ENCODE peak calls at places on chromosomes 13 and 19, in five cellular contexts. E, Z, F, W and C are unnamed samples.

GRCh38 chr13:96816874-96817273 is 177.4 kb downstream of the OXGR1 start:
- DNase-seq in E (no peak), Z (no peak), F (peak; percentile 66), W (peak; percentile 26), C (no peak)

GRCh38 chr19:57111329-57111644 is 8.5 kb upstream of the USP29 start:
- DNase-seq in E (no peak), Z (no peak), F (no peak), W (no peak), C (no peak)

GRCh38 chr19:46610851-46611770 is 10.0 kb downstream of the CALM3 start:
- DNase-seq in E (peak; percentile 25), Z (no peak), F (no peak), W (peak; percentile 42), C (no peak)

GRCh38 chr13:112152846-112153245 is 85.9 kb downstream of the SOX1 start:
- DNase-seq in E (no peak), Z (no peak), F (no peak), W (no peak), C (no peak)

GRCh38 chr13:73167046-73167820 is 108.4 kb downstream of the KLF5 start:
- DNase-seq in E (no peak), Z (no peak), F (no peak), W (no peak), C (no peak)

GRCh38 chr19:54201980-54202379 is 1.3 kb downstream of the RPS9 start:
- DNase-seq in E (no peak), Z (no peak), F (no peak), W (no peak), C (peak; percentile 33)

GRCh38 chr13:114073881-114074551 is 58.4 kb downstream of the RASA3 start:
- DNase-seq in E (no peak), Z (no peak), F (no peak), W (no peak), C (no peak)

GRCh38 chr13:28532226-28533048 is 37.5 kb upstream of the FLT1 start:
- DNase-seq in E (no peak), Z (no peak), F (peak; percentile 72), W (peak; percentile 72), C (no peak)

GRCh38 chr13:113457510-113457909 is 4.2 kb upstream of the ADPRHL1 start:
- DNase-seq in E (peak; percentile 19), Z (no peak), F (peak; percentile 41), W (no peak), C (no peak)

GRCh38 chr19:19459707-19460251 is 54.3 kb downstream of the GATAD2A start:
- DNase-seq in E (peak; percentile 58), Z (no peak), F (no peak), W (peak; percentile 79), C (peak; percentile 66)

GRCh38 chr19:42010245-42011126 is 16.5 kb upstream of the ATP1A3 start:
- DNase-seq in E (peak; percentile 81), Z (no peak), F (no peak), W (peak; percentile 63), C (peak; percentile 45)

GRCh38 chr13:94550030-94550738 is 45.8 kb downstream of the TGDS start:
- DNase-seq in E (peak; percentile 62), Z (peak; percentile 6), F (peak; percentile 75), W (peak; percentile 74), C (peak; percentile 51)

GRCh38 chr13:76965759-76966421 is 17.6 kb downstream of the ACOD1 start:
- DNase-seq in E (peak; percentile 88), Z (peak; percentile 62), F (no peak), W (peak; percentile 92), C (peak; percentile 84)

GRCh38 chr13:94917814-94918213 is 205.5 kb upstream of the SOX21 start:
- DNase-seq in E (no peak), Z (no peak), F (peak; percentile 47), W (no peak), C (peak; percentile 10)

GRCh38 chr13:98478134-98479129 is 98.5 kb downstream of the STK24 start:
- DNase-seq in E (peak; percentile 26), Z (no peak), F (peak; percentile 74), W (peak; percentile 56), C (no peak)

GRCh38 chr13:68160466-68160865 is 930.3 kb upstream of the PCDH9 start:
- DNase-seq in E (no peak), Z (no peak), F (no peak), W (no peak), C (no peak)

GRCh38 chr13:25253702-25254101 is 33.6 kb downstream of the MTMR6 start:
- DNase-seq in E (no peak), Z (no peak), F (no peak), W (no peak), C (no peak)

GRCh38 chr13:40433577-40433976 is 232.9 kb downstream of the FOXO1 start:
- DNase-seq in E (no peak), Z (no peak), F (no peak), W (no peak), C (no peak)

GRCh38 chr19:674282-675151 is 1.7 kb upstream of the FSTL3 start:
- DNase-seq in E (no peak), Z (no peak), F (no peak), W (no peak), C (no peak)

GRCh38 chr19:677601-678380 is 1.6 kb downstream of the FSTL3 start:
- DNase-seq in E (peak; percentile 44), Z (no peak), F (no peak), W (peak; percentile 37), C (no peak)

GRCh38 chr19:676343-677105 is at the start of gene FSTL3:
- DNase-seq in E (peak; percentile 34), Z (no peak), F (no peak), W (peak; percentile 64), C (no peak)

GRCh38 chr19:677201-677600 is 1.0 kb downstream of the FSTL3 start:
- DNase-seq in E (peak; percentile 82), Z (no peak), F (no peak), W (peak; percentile 93), C (peak; percentile 83)

DNA sequence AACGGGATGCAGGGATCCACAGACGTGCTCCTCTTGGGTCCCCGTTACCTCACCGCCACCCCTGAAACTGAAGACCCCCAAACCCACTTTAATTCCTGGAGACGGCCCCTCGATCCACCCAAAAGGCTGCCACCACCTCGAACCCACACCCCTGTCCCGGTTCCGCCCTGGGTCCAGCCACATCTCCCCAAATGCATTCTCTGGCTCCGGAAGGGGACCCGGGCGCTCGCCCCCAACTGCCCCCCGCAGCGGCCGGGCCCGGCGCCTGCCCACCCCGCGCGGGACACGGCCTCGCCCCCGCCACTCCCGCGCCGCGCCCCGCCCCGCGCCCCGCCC is 217 bp upstream of the FSTL3 start:
- DNase-seq in E (no peak), Z (no peak), F (no peak), W (no peak), C (no peak)
- H3K4me3 ChIP-seq in E (no peak overlapping the region), Z (no peak overlapping the region), F (peak overlapping the region; percentile 26), W (peak overlapping the region; percentile 66), C (peak overlapping the region; percentile 72)

GRCh38 chr19:38733493-38734175 is 10.6 kb downstream of the CAPN12 start:
- DNase-seq in E (no peak), Z (no peak), F (no peak), W (peak; percentile 59), C (no peak)
- TF ChIP-seq CTCF in E (no peak), Z (no peak), F (no peak), W (no peak), C (no peak)

GRCh38 chr19:34725400-34725799 is 8.6 kb upstream of the ZNF181 start:
- DNase-seq in E (no peak), Z (no peak), F (no peak), W (no peak), C (no peak)
- H3K4me3 ChIP-seq in E (no peak overlapping the region), Z (no peak overlapping the region), F (no peak overlapping the region), W (no peak overlapping the region), C (no peak overlapping the region)

GRCh38 chr13:99766641-99767045 is 204.9 kb downstream of the ZIC5 start:
- DNase-seq in E (no peak), Z (peak; percentile 3), F (peak; percentile 79), W (no peak), C (no peak)
- TF ChIP-seq CTCF in E (no peak), Z (peak; percentile 27), F (peak; percentile 74), W (no peak), C (no peak)

DNA sequence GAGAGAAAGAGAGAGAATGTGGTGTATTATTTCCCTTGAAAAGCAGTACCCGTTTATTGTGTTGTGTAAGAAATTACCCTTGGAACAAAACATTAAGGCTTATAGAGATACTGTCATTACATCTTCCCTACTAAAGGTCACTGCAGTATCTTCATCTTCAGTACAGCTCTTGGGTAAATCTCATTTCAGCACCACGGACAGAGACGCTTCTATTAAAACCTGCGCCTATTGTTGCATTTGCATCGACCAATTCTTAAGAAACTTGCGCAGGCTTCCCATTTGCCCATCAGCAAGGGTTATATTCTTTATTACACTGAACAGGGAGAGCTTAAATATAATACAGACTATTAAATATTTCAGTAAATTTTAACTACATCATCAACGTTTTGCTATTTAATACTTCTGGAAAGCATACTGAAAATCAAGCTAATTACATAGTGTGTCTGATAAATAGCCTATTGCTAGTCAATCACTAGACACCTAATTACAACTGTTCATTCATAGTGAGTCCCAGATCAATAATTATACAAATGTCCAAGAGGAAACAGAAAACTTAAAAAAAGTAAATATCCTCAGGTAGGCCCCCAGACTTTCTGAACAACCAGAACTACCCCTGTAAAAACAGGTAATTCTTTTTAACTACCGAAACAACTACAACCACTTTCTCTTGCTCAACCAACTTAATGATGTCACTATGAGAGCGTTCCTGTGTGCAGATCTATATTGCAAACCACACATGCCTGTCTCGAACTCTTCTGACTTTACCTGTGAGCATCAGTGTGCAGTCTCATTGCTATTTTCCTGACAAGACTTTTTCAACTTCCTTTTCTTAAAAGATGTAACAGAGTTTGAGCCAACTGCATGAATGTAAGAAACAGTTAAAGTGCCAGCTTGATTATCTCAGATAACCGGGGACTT is 350.5 kb downstream of the LIG4 start:
- DNase-seq in E (peak; percentile 86), Z (peak; percentile 6), F (peak; percentile 90), W (peak; percentile 47), C (peak; percentile 80)
- H3K4me3 ChIP-seq in E (peak overlapping the region; percentile 73), Z (no peak overlapping the region), F (peak overlapping the region; percentile 90), W (no peak overlapping the region), C (peak overlapping the region; percentile 58)

GRCh38 chr19:48784527-48784926 is 26.3 kb downstream of the BCAT2 start:
- DNase-seq in E (peak; percentile 37), Z (no peak), F (no peak), W (peak; percentile 41), C (peak; percentile 37)
- TF ChIP-seq CTCF in E (peak; percentile 29), Z (no peak), F (no peak), W (no peak), C (peak; percentile 25)

GRCh38 chr19:51719251-51719901 is 4.4 kb downstream of the HAS1 start:
- DNase-seq in E (no peak), Z (no peak), F (peak; percentile 69), W (no peak), C (no peak)
- H3K4me3 ChIP-seq in E (no peak overlapping the region), Z (no peak overlapping the region), F (peak overlapping the region; percentile 77), W (peak overlapping the region; percentile 12), C (no peak overlapping the region)